ENCODE peak calls at places on chromosomes 7 and 10, in five cellular contexts. W, D, S, Z and K are unnamed samples.

GRCh38 chr7:131249003-131249402 is 78.7 kb upstream of the MKLN1 start:
- DNase-seq in W (peak), D (peak), S (peak), Z (peak), K (peak)

GRCh38 chr7:70694357-70694908 is 437.5 kb upstream of the GALNT17 start:
- DNase-seq in W (no peak), D (peak), S (no peak), Z (peak), K (peak)

GRCh38 chr10:21518629-21519321 is 6.7 kb downstream of the SKIDA1 start:
- DNase-seq in W (no peak), D (no peak), S (no peak), Z (peak), K (peak)

GRCh38 chr10:34489973-34490372 is 325.1 kb downstream of the PARD3 start:
- DNase-seq in W (peak), D (no peak), S (no peak), Z (peak), K (peak)

GRCh38 chr7:133369130-133369529 is 116.3 kb downstream of the EXOC4 start:
- DNase-seq in W (no peak), D (no peak), S (no peak), Z (no peak), K (peak)

GRCh38 chr7:37540917-37541316 is 92.3 kb upstream of the ELMO1 start:
- DNase-seq in W (no peak), D (peak), S (no peak), Z (no peak), K (no peak)

GRCh38 chr7:50264908-50265307 is 39.6 kb upstream of the IKZF1 start:
- DNase-seq in W (no peak), D (no peak), S (no peak), Z (no peak), K (no peak)

GRCh38 chr10:103690281-103690680 is 165.1 kb downstream of the SH3PXD2A start:
- DNase-seq in W (no peak), D (no peak), S (no peak), Z (no peak), K (no peak)

GRCh38 chr10:93059975-93060886 is at the start of gene CYP26C1:
- DNase-seq in W (no peak), D (no peak), S (no peak), Z (no peak), K (no peak)

GRCh38 chr10:92830478-92831389 is 17.6 kb upstream of the EXOC6 start:
- DNase-seq in W (no peak), D (no peak), S (no peak), Z (no peak), K (no peak)

GRCh38 chr10:49050338-49050737 is 65.0 kb downstream of the VSTM4 start:
- DNase-seq in W (no peak), D (no peak), S (no peak), Z (no peak), K (no peak)

GRCh38 chr10:120736377-120736776 is 114.8 kb upstream of the WDR11 start:
- DNase-seq in W (no peak), D (no peak), S (no peak), Z (no peak), K (no peak)

GRCh38 chr7:23759556-23760391 is 49.8 kb downstream of the STK31 start:
- DNase-seq in W (peak), D (no peak), S (peak), Z (peak), K (peak)

GRCh38 chr7:41010418-41010817 is 692.5 kb downstream of the INHBA start:
- DNase-seq in W (no peak), D (no peak), S (no peak), Z (peak), K (no peak)

GRCh38 chr10:120607016-120607709 is 150.1 kb downstream of the PLPP4 start:
- DNase-seq in W (no peak), D (no peak), S (no peak), Z (peak), K (peak)

GRCh38 chr10:60564475-60564874 is 174.8 kb upstream of the ANK3 start:
- DNase-seq in W (no peak), D (no peak), S (no peak), Z (no peak), K (no peak)

GRCh38 chr7:150695654-150696053 is 10.1 kb downstream of the GIMAP2 start:
- DNase-seq in W (no peak), D (no peak), S (no peak), Z (no peak), K (no peak)

GRCh38 chr7:67724955-67725354 is 728.3 kb downstream of the TYW1 start:
- DNase-seq in W (no peak), D (no peak), S (no peak), Z (no peak), K (no peak)

GRCh38 chr10:7787150-7787856 is 490 bp downstream of the KIN start:
- DNase-seq in W (no peak), D (no peak), S (peak), Z (peak), K (no peak)

GRCh38 chr10:92087750-92088395 is 164.3 kb downstream of the BTAF1 start:
- DNase-seq in W (peak), D (no peak), S (peak), Z (peak), K (peak)

GRCh38 chr7:114973147-114973546 is 51.3 kb downstream of the MDFIC start:
- DNase-seq in W (no peak), D (no peak), S (no peak), Z (peak), K (peak)

GRCh38 chr7:129225931-129226572 is 1.2 kb downstream of the AHCYL2 start:
- DNase-seq in W (no peak), D (no peak), S (no peak), Z (peak), K (no peak)

GRCh38 chr7:77687747-77688144 is 8.5 kb upstream of the RSBN1L start:
- DNase-seq in W (no peak), D (no peak), S (no peak), Z (no peak), K (no peak)

GRCh38 chr7:66150471-66150870 is 35.8 kb downstream of the CRCP start:
- DNase-seq in W (peak), D (peak), S (no peak), Z (peak), K (peak)

GRCh38 chr7:50739744-50740455 is 42.8 kb downstream of the GRB10 start:
- DNase-seq in W (no peak), D (no peak), S (no peak), Z (peak), K (peak)

GRCh38 chr7:130269318-130269694 is 2.6 kb downstream of the CPA2 start:
- DNase-seq in W (no peak), D (no peak), S (no peak), Z (no peak), K (no peak)

GRCh38 chr7:79298145-79298760 is 155.2 kb downstream of the MAGI2 start:
- DNase-seq in W (peak), D (no peak), S (peak), Z (peak), K (peak)

GRCh38 chr7:99155207-99155606 is 11.3 kb upstream of the SMURF1 start:
- DNase-seq in W (no peak), D (no peak), S (no peak), Z (no peak), K (no peak)

GRCh38 chr7:68706291-68706690 is 892.0 kb upstream of the AUTS2 start:
- DNase-seq in W (no peak), D (no peak), S (no peak), Z (peak), K (peak)

GRCh38 chr10:77320852-77321496 is 316.6 kb downstream of the KCNMA1 start:
- DNase-seq in W (peak), D (no peak), S (no peak), Z (peak), K (peak)

GRCh38 chr7:105643384-105643783 is 62.1 kb upstream of the EFCAB10 start:
- DNase-seq in W (no peak), D (peak), S (no peak), Z (peak), K (peak)

GRCh38 chr10:79948976-79949722 is at the start of gene SFTPD:
- DNase-seq in W (no peak), D (no peak), S (peak), Z (peak), K (peak)

GRCh38 chr7:151237244-151238189 is 5.2 kb downstream of the CHPF2 start:
- DNase-seq in W (no peak), D (no peak), S (no peak), Z (no peak), K (no peak)

GRCh38 chr10:124537166-124537725 is 75.6 kb downstream of the LHPP start:
- DNase-seq in W (no peak), D (no peak), S (no peak), Z (no peak), K (no peak)

GRCh38 chr10:124537891-124538290 is 76.3 kb downstream of the LHPP start:
- DNase-seq in W (no peak), D (no peak), S (no peak), Z (no peak), K (no peak)

GRCh38 chr10:124534821-124535601 is 73.4 kb downstream of the LHPP start:
- DNase-seq in W (no peak), D (no peak), S (no peak), Z (no peak), K (no peak)

GRCh38 chr10:124535731-124536495 is 74.3 kb downstream of the LHPP start:
- DNase-seq in W (no peak), D (no peak), S (no peak), Z (no peak), K (no peak)

GRCh38 chr10:124536496-124537050 is 75.0 kb downstream of the LHPP start:
- DNase-seq in W (no peak), D (no peak), S (no peak), Z (no peak), K (peak)
- TF ChIP-seq CTCF in W (no peak), D (no peak), S (no peak), Z (no peak), K (no peak)

GRCh38 chr10:130140425-130140824 is 4.2 kb downstream of the GLRX3 start:
- DNase-seq in W (no peak), D (no peak), S (no peak), Z (no peak), K (no peak)

GRCh38 chr10:130141038-130141437 is 4.8 kb downstream of the GLRX3 start:
- DNase-seq in W (no peak), D (no peak), S (no peak), Z (no peak), K (no peak)

GRCh38 chr10:130138479-130138866 is 2.3 kb downstream of the GLRX3 start:
- DNase-seq in W (no peak), D (no peak), S (peak), Z (peak), K (peak)

GRCh38 chr10:130141460-130141859 is 5.3 kb downstream of the GLRX3 start:
- DNase-seq in W (no peak), D (no peak), S (no peak), Z (peak), K (peak)

GRCh38 chr10:130141878-130142277 is 5.7 kb downstream of the GLRX3 start:
- DNase-seq in W (no peak), D (no peak), S (no peak), Z (no peak), K (no peak)
- TF ChIP-seq CTCF in W (no peak), D (no peak), S (no peak), Z (no peak), K (no peak)

GRCh38 chr7:1548438-1548831 is 7.6 kb downstream of the TMEM184A start:
- DNase-seq in W (no peak), D (no peak), S (no peak), Z (no peak), K (no peak)
- TF ChIP-seq CTCF in W (no peak), D (no peak), S (peak), Z (no peak), K (no peak)

DNA sequence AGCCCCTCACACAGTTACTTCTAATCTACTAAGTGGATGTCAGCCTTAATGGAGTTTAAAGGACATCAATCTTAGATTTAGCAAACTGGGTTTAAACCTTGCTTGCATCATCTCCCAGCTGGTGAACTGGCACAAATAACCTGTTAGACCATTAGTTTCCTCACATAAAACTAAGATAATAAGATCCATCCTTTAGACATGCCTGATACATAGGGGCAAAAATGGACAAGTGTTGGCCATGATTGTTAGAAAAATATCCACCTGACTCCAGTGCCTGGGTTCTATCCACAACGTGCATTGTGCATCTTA is 439.1 kb downstream of the TNS3 start:
- DNase-seq in W (no peak), D (no peak), S (no peak), Z (no peak), K (no peak)
- TF ChIP-seq CTCF in W (no peak), D (no peak), S (no peak), Z (no peak), K (no peak)

DNA sequence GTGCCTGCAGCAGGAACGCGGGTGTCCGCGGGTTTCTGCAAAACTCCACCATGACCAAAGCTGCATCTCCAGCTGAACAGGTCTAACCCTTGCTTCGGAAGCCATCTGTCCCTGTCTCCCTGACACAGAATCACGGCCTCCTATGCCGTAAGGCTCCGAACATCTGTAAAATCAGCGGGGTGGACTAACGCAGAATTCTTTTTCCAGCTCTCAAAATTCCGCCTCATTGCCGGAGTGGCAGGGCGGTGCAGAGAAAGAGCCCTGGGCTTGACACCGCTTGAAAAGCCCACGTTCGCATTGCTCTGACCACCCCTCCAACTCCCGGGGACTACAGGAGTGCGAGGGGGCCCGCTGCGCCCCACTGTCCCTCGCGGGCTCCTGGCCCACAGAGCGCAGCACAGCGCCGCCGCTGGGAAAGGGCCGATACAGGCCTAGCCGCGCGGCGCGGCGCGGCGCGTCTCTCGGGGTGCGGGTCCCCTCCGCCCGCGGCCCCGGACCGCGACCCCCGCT is 409 bp downstream of the DNMBP start:
- DNase-seq in W (no peak), D (peak), S (no peak), Z (no peak), K (peak)
- TF ChIP-seq CTCF in W (peak), D (peak), S (no peak), Z (peak), K (peak)